ENCODE peak calls at places on chromosome 15, in four cellular contexts. X is tibial nerve, Q is Peyer's patch, A is uterus. F is an unnamed sample.

GRCh38 chr15:71049706-71050422 is 65.4 kb upstream of the THSD4 start:
- DNase-seq in X (no peak), Q (no peak), A (no peak), F (no peak)

GRCh38 chr15:56341201-56341600 is 24.0 kb upstream of the TEX9 start:
- DNase-seq in X (no peak), Q (no peak), A (no peak), F (no peak)

GRCh38 chr15:67303490-67304363 is 49.1 kb downstream of the IQCH start:
- DNase-seq in X (no peak), Q (no peak), A (no peak), F (no peak)

GRCh38 chr15:72368895-72369294 is 6.9 kb downstream of the HEXA start:
- DNase-seq in X (peak; percentile 36), Q (no peak), A (no peak), F (peak; percentile 54)

GRCh38 chr15:68608206-68608843 is 29.5 kb downstream of the CORO2B start:
- DNase-seq in X (peak; percentile 77), Q (no peak), A (peak; percentile 92), F (peak; percentile 91)

GRCh38 chr15:28919201-28919627 is 33.4 kb downstream of the APBA2 start:
- DNase-seq in X (no peak), Q (peak; percentile 21), A (no peak), F (no peak)

GRCh38 chr15:47129033-47129432 is 588.3 kb upstream of the SEMA6D start:
- DNase-seq in X (no peak), Q (no peak), A (no peak), F (no peak)

GRCh38 chr15:65377105-65377975 is 462 bp downstream of the IGDCC3 start:
- DNase-seq in X (no peak), Q (no peak), A (no peak), F (no peak)

GRCh38 chr15:86773766-86774165 is 694.1 kb downstream of the AGBL1 start:
- DNase-seq in X (no peak), Q (no peak), A (no peak), F (no peak)

GRCh38 chr15:89912674-89913396 is at the start of gene ARPIN:
- DNase-seq in X (peak; percentile 13), Q (no peak), A (peak; percentile 54), F (peak; percentile 73)

GRCh38 chr15:61266916-61267315 is 37.8 kb upstream of the RORA start:
- DNase-seq in X (no peak), Q (no peak), A (no peak), F (no peak)

GRCh38 chr15:53072077-53072476 is 281.9 kb upstream of the ONECUT1 start:
- DNase-seq in X (no peak), Q (no peak), A (peak; percentile 20), F (no peak)

GRCh38 chr15:83283813-83284562 is 476 bp downstream of the BNC1 start:
- DNase-seq in X (no peak), Q (no peak), A (no peak), F (no peak)

GRCh38 chr15:78387678-78388077 is 47.5 kb downstream of the CRABP1 start:
- DNase-seq in X (no peak), Q (no peak), A (no peak), F (no peak)

GRCh38 chr15:86336051-86336788 is 256.5 kb downstream of the AGBL1 start:
- DNase-seq in X (no peak), Q (no peak), A (no peak), F (no peak)

GRCh38 chr15:70248116-70249025 is 150.7 kb upstream of the TLE3 start:
- DNase-seq in X (no peak), Q (no peak), A (no peak), F (no peak)

GRCh38 chr15:40092416-40093223 is 16.1 kb downstream of the BMF start:
- DNase-seq in X (no peak), Q (no peak), A (peak; percentile 88), F (peak; percentile 78)

GRCh38 chr15:79067969-79068368 is 22.6 kb downstream of the RASGRF1 start:
- DNase-seq in X (no peak), Q (no peak), A (no peak), F (no peak)

GRCh38 chr15:64915518-64916227 is 4.0 kb downstream of the ANKDD1A start:
- DNase-seq in X (no peak), Q (no peak), A (no peak), F (no peak)

GRCh38 chr15:51117270-51117669 is 22.6 kb upstream of the TNFAIP8L3 start:
- DNase-seq in X (no peak), Q (no peak), A (no peak), F (no peak)

GRCh38 chr15:27328616-27329015 is 357.6 kb downstream of the GABRG3 start:
- DNase-seq in X (no peak), Q (no peak), A (no peak), F (no peak)

GRCh38 chr15:43316969-43317346 is 13.4 kb downstream of the LCMT2 start:
- DNase-seq in X (no peak), Q (no peak), A (no peak), F (no peak)

GRCh38 chr15:93467327-93467726 is 378.3 kb upstream of the RGMA start:
- DNase-seq in X (peak; percentile 69), Q (no peak), A (peak; percentile 79), F (peak; percentile 75)

GRCh38 chr15:35757323-35757722 is 211.4 kb upstream of the DPH6 start:
- DNase-seq in X (no peak), Q (no peak), A (no peak), F (no peak)

GRCh38 chr15:82051664-82052063 is 5.8 kb upstream of the MEX3B start:
- DNase-seq in X (no peak), Q (no peak), A (no peak), F (peak; percentile 31)

GRCh38 chr15:78437107-78437761 is 782 bp upstream of the IREB2 start:
- DNase-seq in X (no peak), Q (no peak), A (no peak), F (peak; percentile 62)

GRCh38 chr15:62506217-62506805 is 341.2 kb upstream of the C2CD4B start:
- DNase-seq in X (no peak), Q (no peak), A (no peak), F (peak; percentile 21)

GRCh38 chr15:67149859-67150824 is 84.7 kb downstream of the SMAD3 start:
- DNase-seq in X (no peak), Q (no peak), A (peak; percentile 65), F (peak; percentile 73)

GRCh38 chr15:77571741-77572140 is 61.0 kb downstream of the LINGO1 start:
- DNase-seq in X (no peak), Q (no peak), A (no peak), F (no peak)

GRCh38 chr15:31326729-31327673 is at the start of gene KLF13:
- DNase-seq in X (no peak), Q (peak; percentile 59), A (no peak), F (peak; percentile 78)
- TF ChIP-seq POLR2A in X (peak; percentile 66), Q (peak; percentile 79), A (peak; percentile 38), F (peak; percentile 43)

GRCh38 chr15:48370460-48370859 is 39.2 kb downstream of the DUT start:
- DNase-seq in X (no peak), Q (no peak), A (no peak), F (no peak)
- H3K4me1 ChIP-seq in X (no peaks in the 10 kb centered on the region), Q (no peaks in the 10 kb centered on the region), A (no peaks in the 10 kb centered on the region), F (peaks cover 13% of the 10 kb centered on the region)

GRCh38 chr15:41483115-41483514 is 10.6 kb upstream of the ITPKA start:
- DNase-seq in X (no peak), Q (peak; percentile 31), A (no peak), F (no peak)
- TF ChIP-seq POLR2A in X (no peak), Q (no peak), A (no peak), F (no peak)

GRCh38 chr15:88618686-88619085 is 2.5 kb upstream of the AEN start:
- DNase-seq in X (no peak), Q (no peak), A (no peak), F (no peak)

GRCh38 chr15:88617031-88617722 is 4.0 kb upstream of the AEN start:
- DNase-seq in X (no peak), Q (no peak), A (no peak), F (no peak)

GRCh38 chr15:88616240-88616639 is 4.9 kb upstream of the AEN start:
- DNase-seq in X (no peak), Q (no peak), A (no peak), F (no peak)

GRCh38 chr15:88619796-88620195 is 1.3 kb upstream of the AEN start:
- DNase-seq in X (no peak), Q (no peak), A (no peak), F (no peak)

DNA sequence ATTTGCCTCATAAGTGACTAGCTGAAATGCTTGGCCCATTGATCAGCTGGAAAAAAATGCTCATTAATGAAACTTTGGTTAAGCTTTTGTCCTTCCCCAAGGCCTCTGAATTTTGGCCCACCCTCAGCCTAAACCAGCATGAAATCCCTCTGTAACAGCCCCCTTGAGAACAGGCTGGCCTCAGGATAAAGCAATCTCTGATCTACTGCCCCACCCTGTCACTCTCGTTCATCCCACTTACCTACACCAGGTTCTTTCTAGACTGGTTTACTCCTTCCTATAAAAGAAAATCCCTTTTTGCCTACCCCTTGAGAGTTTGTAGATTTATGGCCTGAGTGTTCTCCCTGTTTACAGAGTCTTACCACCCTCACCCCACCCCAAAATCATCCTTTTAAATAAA is 3.4 kb upstream of the AEN start:
- DNase-seq in X (no peak), Q (no peak), A (no peak), F (no peak)
- H3K4me1 ChIP-seq in X (peaks cover 10% of the 10 kb centered on the region), Q (peaks cover 18% of the 10 kb centered on the region), A (no peaks in the 10 kb centered on the region), F (peaks cover 14% of the 10 kb centered on the region)

DNA sequence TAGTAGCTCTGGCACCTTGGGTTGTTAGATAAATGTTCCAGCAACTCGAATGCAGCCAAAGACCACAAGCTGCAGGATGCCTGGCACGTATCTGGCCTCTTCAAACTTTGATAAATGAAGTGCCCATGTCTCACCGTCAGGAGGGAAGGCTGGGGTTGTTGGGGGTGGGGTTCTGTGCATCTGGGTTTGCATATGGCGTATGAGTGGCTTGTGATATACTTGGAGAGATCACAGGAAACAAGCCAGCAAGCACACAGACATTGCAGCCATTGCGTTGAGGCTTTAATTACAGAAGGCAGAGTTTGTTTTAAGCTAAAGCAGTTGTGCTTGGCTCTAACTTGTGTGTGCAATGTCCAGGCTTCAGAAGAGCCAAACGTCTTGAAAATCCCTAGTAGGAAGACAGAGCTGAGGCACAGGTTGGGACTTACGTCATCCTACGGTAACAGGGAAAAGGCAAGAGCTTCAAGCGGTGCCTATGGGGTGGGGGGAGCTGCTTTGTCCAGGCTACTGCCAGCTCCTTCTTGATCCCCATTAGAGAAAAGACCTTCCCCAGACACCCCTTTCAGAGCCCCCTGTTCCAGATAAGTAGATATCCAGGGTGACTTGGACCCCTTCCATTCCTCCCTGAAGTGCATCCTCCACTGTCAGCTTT is 109.2 kb downstream of the ASB7 start:
- DNase-seq in X (no peak), Q (no peak), A (peak; percentile 17), F (no peak)
- TF ChIP-seq POLR2A in X (no peak), Q (no peak), A (no peak), F (no peak)

DNA sequence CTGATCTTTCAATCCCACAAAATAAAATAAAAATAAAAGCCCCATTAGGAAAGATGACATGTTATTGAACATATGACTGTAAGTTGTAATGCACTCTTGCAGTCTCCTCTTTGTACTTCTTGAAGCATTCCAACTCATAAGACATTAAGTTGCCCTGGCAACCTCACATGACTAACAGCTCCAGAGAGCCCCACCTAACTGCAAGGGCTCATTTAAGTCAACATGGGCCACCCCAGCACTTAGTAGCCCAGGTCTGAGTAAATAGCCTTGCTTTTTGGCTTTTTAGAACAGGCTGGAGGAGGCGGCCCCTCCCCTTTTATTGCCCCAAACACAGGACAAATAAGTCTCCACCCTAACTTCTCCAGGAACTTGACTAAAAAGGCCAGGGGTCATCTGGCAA is 135.1 kb downstream of the TMCO5A start:
- DNase-seq in X (peak; percentile 51), Q (no peak), A (peak; percentile 17), F (no peak)
- H3K4me1 ChIP-seq in X (peaks cover 33% of the 10 kb centered on the region), Q (peaks cover 39% of the 10 kb centered on the region), A (no peaks in the 10 kb centered on the region), F (peaks cover 10% of the 10 kb centered on the region)